ENCODE peak calls at places on chromosomes 12 and 14, in four cellular contexts. One of them, this sample, is unnamed.

GRCh38 chr14:46988312-46988711 is 336.7 kb upstream of the RPL10L start:
- DNase-seq in ovary: no peak
- DNase-seq in transverse colon: no peak
- DNase-seq in hepatocyte: no peak
- DNase-seq in this sample: no peak

GRCh38 chr12:24839268-24839791 is 109.6 kb downstream of the BCAT1 start:
- DNase-seq in ovary: no peak
- DNase-seq in transverse colon: peak
- DNase-seq in hepatocyte: no peak
- DNase-seq in this sample: no peak

GRCh38 chr14:104133496-104133895 is 4.9 kb upstream of the KIF26A start:
- DNase-seq in ovary: no peak
- DNase-seq in transverse colon: no peak
- DNase-seq in hepatocyte: no peak
- DNase-seq in this sample: no peak

GRCh38 chr12:59044791-59045190 is 124.5 kb upstream of the LRIG3 start:
- DNase-seq in ovary: no peak
- DNase-seq in transverse colon: no peak
- DNase-seq in hepatocyte: no peak
- DNase-seq in this sample: no peak

GRCh38 chr14:31441273-31442110 is 15.8 kb downstream of the DTD2 start:
- DNase-seq in ovary: no peak
- DNase-seq in transverse colon: no peak
- DNase-seq in hepatocyte: no peak
- DNase-seq in this sample: no peak

GRCh38 chr14:92819011-92819410 is 24.9 kb downstream of the GOLGA5 start:
- DNase-seq in ovary: no peak
- DNase-seq in transverse colon: no peak
- DNase-seq in hepatocyte: no peak
- DNase-seq in this sample: no peak

GRCh38 chr12:42904683-42905418 is 315.3 kb upstream of the PRICKLE1 start:
- DNase-seq in ovary: no peak
- DNase-seq in transverse colon: no peak
- DNase-seq in hepatocyte: no peak
- DNase-seq in this sample: no peak

GRCh38 chr14:74955229-74955999 is at the start of gene PGF:
- DNase-seq in ovary: peak
- DNase-seq in transverse colon: peak
- DNase-seq in hepatocyte: peak
- DNase-seq in this sample: peak

GRCh38 chr12:112367986-112368385 is 14.2 kb downstream of the HECTD4 start:
- DNase-seq in ovary: no peak
- DNase-seq in transverse colon: no peak
- DNase-seq in hepatocyte: no peak
- DNase-seq in this sample: no peak

GRCh38 chr12:70151993-70152392 is 91.2 kb upstream of the CNOT2 start:
- DNase-seq in ovary: no peak
- DNase-seq in transverse colon: no peak
- DNase-seq in hepatocyte: no peak
- DNase-seq in this sample: no peak

GRCh38 chr12:109961201-109961600 is 35.0 kb downstream of the GIT2 start:
- DNase-seq in ovary: no peak
- DNase-seq in transverse colon: no peak
- DNase-seq in hepatocyte: no peak
- DNase-seq in this sample: no peak

GRCh38 chr14:103085106-103086091 is 1.4 kb downstream of the LBHD2 start:
- DNase-seq in ovary: no peak
- DNase-seq in transverse colon: no peak
- DNase-seq in hepatocyte: no peak
- DNase-seq in this sample: no peak

GRCh38 chr12:48000878-48001321 is 3.4 kb downstream of the COL2A1 start:
- DNase-seq in ovary: peak
- DNase-seq in transverse colon: no peak
- DNase-seq in hepatocyte: peak
- DNase-seq in this sample: no peak

GRCh38 chr12:116717466-116718457 is 20.1 kb downstream of the SPRING1 start:
- DNase-seq in ovary: peak
- DNase-seq in transverse colon: peak
- DNase-seq in hepatocyte: no peak
- DNase-seq in this sample: peak

GRCh38 chr12:47950856-47951468 is 12.4 kb upstream of the TMEM106C start:
- DNase-seq in ovary: no peak
- DNase-seq in transverse colon: no peak
- DNase-seq in hepatocyte: no peak
- DNase-seq in this sample: no peak

GRCh38 chr12:50927356-50927755 is 25.0 kb upstream of the HIGD1C start:
- DNase-seq in ovary: no peak
- DNase-seq in transverse colon: no peak
- DNase-seq in hepatocyte: no peak
- DNase-seq in this sample: no peak

GRCh38 chr14:93048843-93049242 is 66.9 kb downstream of the ITPK1 start:
- DNase-seq in ovary: no peak
- DNase-seq in transverse colon: no peak
- DNase-seq in hepatocyte: no peak
- DNase-seq in this sample: no peak

GRCh38 chr12:72288436-72288835 is 16.3 kb downstream of the TRHDE start:
- DNase-seq in ovary: no peak
- DNase-seq in transverse colon: no peak
- DNase-seq in hepatocyte: no peak
- DNase-seq in this sample: no peak

GRCh38 chr12:70619471-70620152 is 17.6 kb downstream of the PTPRB start:
- DNase-seq in ovary: no peak
- DNase-seq in transverse colon: no peak
- DNase-seq in hepatocyte: no peak
- DNase-seq in this sample: no peak

GRCh38 chr14:72690324-72690723 is 203.6 kb downstream of the DPF3 start:
- DNase-seq in ovary: no peak
- DNase-seq in transverse colon: no peak
- DNase-seq in hepatocyte: no peak
- DNase-seq in this sample: no peak

GRCh38 chr12:103817791-103818190 is 23.2 kb downstream of the NT5DC3 start:
- DNase-seq in ovary: no peak
- DNase-seq in transverse colon: no peak
- DNase-seq in hepatocyte: no peak
- DNase-seq in this sample: no peak

GRCh38 chr12:58583956-58584355 is 336.3 kb downstream of the LRIG3 start:
- DNase-seq in ovary: no peak
- DNase-seq in transverse colon: no peak
- DNase-seq in hepatocyte: no peak
- DNase-seq in this sample: no peak

GRCh38 chr14:92088494-92088893 is 17.9 kb downstream of the ATXN3 start:
- DNase-seq in ovary: no peak
- DNase-seq in transverse colon: no peak
- DNase-seq in hepatocyte: no peak
- DNase-seq in this sample: no peak

GRCh38 chr12:49296034-49296835 is 1.3 kb downstream of the PRPH start:
- DNase-seq in ovary: peak
- DNase-seq in transverse colon: peak
- DNase-seq in hepatocyte: peak
- DNase-seq in this sample: no peak

GRCh38 chr12:26203167-26203566 is 7.8 kb downstream of the SSPN start:
- DNase-seq in ovary: no peak
- DNase-seq in transverse colon: no peak
- DNase-seq in hepatocyte: no peak
- DNase-seq in this sample: no peak

GRCh38 chr14:104331871-104332605 is 193.7 kb downstream of the KIF26A start:
- DNase-seq in ovary: peak
- DNase-seq in transverse colon: no peak
- DNase-seq in hepatocyte: peak
- DNase-seq in this sample: no peak

GRCh38 chr14:83462759-83463158 is 1929.1 kb upstream of the SEL1L start:
- DNase-seq in ovary: no peak
- DNase-seq in transverse colon: no peak
- DNase-seq in hepatocyte: no peak
- DNase-seq in this sample: no peak
- H3K4me3 ChIP-seq in ovary: no peak
- H3K4me3 ChIP-seq in transverse colon: no peak
- H3K4me3 ChIP-seq in hepatocyte: no peak
- H3K4me3 ChIP-seq in this sample: no peak

GRCh38 chr14:98634043-98634820 is 637.8 kb downstream of the BCL11B start:
- DNase-seq in ovary: no peak
- DNase-seq in transverse colon: no peak
- DNase-seq in hepatocyte: no peak
- DNase-seq in this sample: no peak

DNA sequence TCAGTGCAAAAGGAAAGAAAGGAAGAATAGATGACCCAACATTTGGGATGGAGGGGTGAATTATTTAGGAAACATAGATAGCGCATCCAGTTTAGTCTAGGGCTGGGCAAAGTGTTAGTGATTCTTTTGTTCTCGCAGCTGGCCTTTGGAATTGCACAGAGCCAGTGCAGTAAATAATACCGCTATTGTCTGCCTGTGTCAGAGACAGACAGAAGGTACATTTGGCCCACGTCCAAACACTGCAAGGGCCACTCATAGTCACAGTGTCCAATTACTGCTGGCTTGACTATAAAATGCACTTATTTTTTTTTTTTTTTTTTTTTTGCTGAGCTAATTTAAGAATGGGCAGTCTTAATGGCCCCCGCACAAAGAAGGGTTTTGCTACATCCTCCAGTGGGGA is 638.6 kb downstream of the BCL11B start:
- DNase-seq in ovary: no peak
- DNase-seq in transverse colon: peak
- DNase-seq in hepatocyte: peak
- DNase-seq in this sample: no peak
- H3K27ac ChIP-seq in ovary: no peak
- H3K27ac ChIP-seq in transverse colon: no peak
- H3K27ac ChIP-seq in hepatocyte: no peak
- H3K27ac ChIP-seq in this sample: no peak

GRCh38 chr12:131327521-131328488 is 374.1 kb downstream of the ADGRD1 start:
- DNase-seq in ovary: no peak
- DNase-seq in transverse colon: no peak
- DNase-seq in hepatocyte: no peak
- DNase-seq in this sample: no peak
- TF ChIP-seq CTCF in ovary: no peak
- TF ChIP-seq CTCF in transverse colon: no peak
- TF ChIP-seq CTCF in hepatocyte: no peak
- TF ChIP-seq CTCF in this sample: no peak

DNA sequence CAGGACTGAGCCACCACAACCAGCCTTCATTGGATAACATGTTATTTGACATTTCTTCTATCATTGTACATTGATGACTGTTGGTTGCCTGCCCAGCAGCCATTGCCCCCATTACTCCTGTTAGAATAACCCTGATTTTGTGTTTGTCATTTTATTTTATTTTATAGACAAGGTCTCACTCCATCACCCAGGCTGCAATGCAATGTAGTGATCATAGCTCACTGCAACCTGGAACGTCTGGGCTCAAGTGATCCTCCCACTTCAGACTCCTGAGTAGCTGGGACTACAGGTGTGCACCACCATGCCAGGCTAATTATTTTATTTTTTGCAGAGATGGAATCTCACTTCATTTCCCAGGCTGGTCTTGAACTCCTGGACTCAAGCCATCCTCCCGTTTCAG is 33.2 kb upstream of the LTA4H start:
- DNase-seq in ovary: no peak
- DNase-seq in transverse colon: no peak
- DNase-seq in hepatocyte: no peak
- DNase-seq in this sample: no peak
- H3K4me3 ChIP-seq in ovary: no peak
- H3K4me3 ChIP-seq in transverse colon: no peak
- H3K4me3 ChIP-seq in hepatocyte: no peak
- H3K4me3 ChIP-seq in this sample: no peak

GRCh38 chr12:20122274-20122673 is 246.1 kb upstream of the PDE3A start:
- DNase-seq in ovary: no peak
- DNase-seq in transverse colon: no peak
- DNase-seq in hepatocyte: no peak
- DNase-seq in this sample: no peak

GRCh38 chr12:20125259-20125919 is 242.9 kb upstream of the PDE3A start:
- DNase-seq in ovary: no peak
- DNase-seq in transverse colon: no peak
- DNase-seq in hepatocyte: no peak
- DNase-seq in this sample: no peak

GRCh38 chr12:20128926-20129325 is 239.4 kb upstream of the PDE3A start:
- DNase-seq in ovary: no peak
- DNase-seq in transverse colon: no peak
- DNase-seq in hepatocyte: no peak
- DNase-seq in this sample: no peak

GRCh38 chr12:20123465-20123864 is 244.9 kb upstream of the PDE3A start:
- DNase-seq in ovary: no peak
- DNase-seq in transverse colon: no peak
- DNase-seq in hepatocyte: no peak
- DNase-seq in this sample: no peak

GRCh38 chr12:20127401-20127800 is 240.9 kb upstream of the PDE3A start:
- DNase-seq in ovary: no peak
- DNase-seq in transverse colon: no peak
- DNase-seq in hepatocyte: no peak
- DNase-seq in this sample: no peak
- H3K27ac ChIP-seq in ovary: no peak
- H3K27ac ChIP-seq in transverse colon: no peak
- H3K27ac ChIP-seq in hepatocyte: no peak
- H3K27ac ChIP-seq in this sample: no peak

GRCh38 chr12:124377981-124378509 is 83.2 kb downstream of the RFLNA start:
- DNase-seq in ovary: no peak
- DNase-seq in transverse colon: no peak
- DNase-seq in hepatocyte: no peak
- DNase-seq in this sample: peak

GRCh38 chr12:124379379-124379937 is 84.6 kb downstream of the RFLNA start:
- DNase-seq in ovary: no peak
- DNase-seq in transverse colon: no peak
- DNase-seq in hepatocyte: no peak
- DNase-seq in this sample: peak

GRCh38 chr12:124381454-124382207 is 86.7 kb downstream of the RFLNA start:
- DNase-seq in ovary: peak
- DNase-seq in transverse colon: peak
- DNase-seq in hepatocyte: peak
- DNase-seq in this sample: peak

GRCh38 chr12:124380793-124381453 is 86.0 kb downstream of the RFLNA start:
- DNase-seq in ovary: no peak
- DNase-seq in transverse colon: no peak
- DNase-seq in hepatocyte: no peak
- DNase-seq in this sample: no peak

GRCh38 chr12:124379938-124380754 is 85.3 kb downstream of the RFLNA start:
- DNase-seq in ovary: peak
- DNase-seq in transverse colon: peak
- DNase-seq in hepatocyte: peak
- DNase-seq in this sample: peak
- TF ChIP-seq CTCF in ovary: peak
- TF ChIP-seq CTCF in transverse colon: peak
- TF ChIP-seq CTCF in hepatocyte: peak
- TF ChIP-seq CTCF in this sample: peak

GRCh38 chr14:78399316-78399889 is 229.2 kb downstream of the NRXN3 start:
- DNase-seq in ovary: no peak
- DNase-seq in transverse colon: no peak
- DNase-seq in hepatocyte: peak
- DNase-seq in this sample: no peak
- H3K4me3 ChIP-seq in ovary: no peak
- H3K4me3 ChIP-seq in transverse colon: no peak
- H3K4me3 ChIP-seq in hepatocyte: no peak
- H3K4me3 ChIP-seq in this sample: no peak